ENCODE peak calls at places on chromosomes 3 and 15, in eight cellular contexts. F, R, V, K, Y, N, A and Q are unnamed samples.

GRCh38 chr3:151178208-151178845 is 24.7 kb downstream of the GPR171 start:
- DNase-seq in F (no peak), Y (no peak), N (no peak), R (no peak), V (no peak), K (no peak), A (no peak), Q (no peak)

GRCh38 chr3:115691964-115692363 is 68.7 kb downstream of the GAP43 start:
- DNase-seq in V (no peak), N (no peak), Y (no peak), R (no peak), K (no peak), F (no peak), A (no peak), Q (no peak)

GRCh38 chr3:195554458-195554857 is 11.3 kb upstream of the PPP1R2 start:
- DNase-seq in R (no peak), A (no peak), Y (no peak), V (no peak), N (no peak), F (no peak), K (no peak), Q (no peak)

GRCh38 chr15:46701347-46701746 is 1016.0 kb upstream of the SEMA6D start:
- DNase-seq in Y (no peak), K (no peak), A (no peak), F (no peak), R (no peak), V (no peak), N (no peak), Q (no peak)

GRCh38 chr3:124078978-124079911 is 87.3 kb upstream of the ROPN1 start:
- DNase-seq in V (no peak), R (peak), Y (no peak), K (no peak), F (no peak), A (peak), N (no peak), Q (peak)

GRCh38 chr3:133448478-133449122 is 48.7 kb downstream of the BFSP2 start:
- DNase-seq in N (no peak), F (no peak), R (peak), Y (no peak), V (peak), K (peak), A (no peak), Q (no peak)

GRCh38 chr15:31371520-31372240 is 45.0 kb downstream of the KLF13 start:
- DNase-seq in Y (no peak), V (no peak), K (no peak), N (no peak), F (no peak), A (no peak), R (no peak), Q (no peak)

GRCh38 chr3:38634133-38634532 is 15.4 kb downstream of the SCN5A start:
- DNase-seq in K (peak), V (no peak), F (no peak), Y (no peak), A (peak), R (no peak), N (no peak), Q (no peak)

GRCh38 chr3:127209155-127209839 is 16.4 kb downstream of the PRR23E start:
- DNase-seq in Y (no peak), N (no peak), K (peak), F (no peak), V (no peak), A (no peak), R (no peak), Q (no peak)

GRCh38 chr15:85044894-85045293 is 63.2 kb downstream of the PDE8A start:
- DNase-seq in V (no peak), R (no peak), A (no peak), K (no peak), Y (no peak), N (no peak), F (no peak), Q (no peak)

GRCh38 chr3:104879919-104880318 is 486.8 kb upstream of the ALCAM start:
- DNase-seq in N (no peak), F (no peak), A (peak), R (no peak), V (no peak), K (no peak), Y (no peak), Q (no peak)

GRCh38 chr15:58947179-58947578 is 13.7 kb upstream of the SLTM start:
- DNase-seq in F (no peak), K (no peak), A (no peak), Y (no peak), V (no peak), N (no peak), R (no peak), Q (no peak)

GRCh38 chr3:12041476-12041875 is 37.3 kb downstream of the SYN2 start:
- DNase-seq in K (no peak), F (no peak), N (no peak), R (no peak), A (no peak), Y (no peak), V (no peak), Q (no peak)

GRCh38 chr15:63255485-63255990 is 21.9 kb upstream of the APH1B start:
- DNase-seq in Y (no peak), R (no peak), V (no peak), K (peak), F (no peak), N (no peak), A (no peak), Q (no peak)

GRCh38 chr3:23916152-23916885 is 471 bp downstream of the NKIRAS1 start:
- DNase-seq in K (no peak), Y (no peak), A (no peak), F (no peak), N (no peak), V (no peak), R (no peak), Q (peak)

GRCh38 chr15:92565351-92566125 is 90.0 kb downstream of the FAM174B start:
- DNase-seq in K (no peak), A (no peak), R (no peak), N (no peak), F (no peak), V (no peak), Y (no peak), Q (no peak)

GRCh38 chr3:40885423-40885822 is 313.9 kb upstream of the CTNNB1 start:
- DNase-seq in F (no peak), A (no peak), N (peak), Y (no peak), R (no peak), K (no peak), V (peak), Q (no peak)

GRCh38 chr3:13229291-13229949 is 156.2 kb upstream of the IQSEC1 start:
- DNase-seq in K (no peak), A (peak), V (peak), R (peak), N (peak), F (no peak), Y (no peak), Q (no peak)

GRCh38 chr3:181210275-181210674 is 220.7 kb upstream of the DNAJC19 start:
- DNase-seq in K (peak), F (no peak), A (peak), Y (no peak), R (no peak), V (no peak), N (no peak), Q (no peak)

GRCh38 chr15:79157631-79158592 is 67.3 kb upstream of the RASGRF1 start:
- DNase-seq in K (no peak), R (no peak), N (no peak), V (no peak), F (no peak), A (no peak), Y (no peak), Q (no peak)

GRCh38 chr3:129560931-129561594 is 18.1 kb downstream of the H1-8 start:
- DNase-seq in R (no peak), A (peak), F (no peak), N (peak), V (no peak), Y (no peak), K (peak), Q (peak)

GRCh38 chr3:139218046-139218445 is 125.8 kb upstream of the MRPS22 start:
- DNase-seq in V (no peak), K (no peak), R (no peak), F (no peak), N (no peak), Y (no peak), A (no peak), Q (no peak)

GRCh38 chr3:151306168-151306810 is 10.3 kb downstream of the GPR87 start:
- DNase-seq in A (no peak), Y (no peak), R (no peak), K (no peak), F (no peak), V (no peak), N (no peak), Q (no peak)

GRCh38 chr15:62391565-62392262 is 226.6 kb upstream of the C2CD4B start:
- DNase-seq in Y (peak), R (peak), A (peak), V (peak), K (peak), N (peak), F (no peak), Q (peak)

GRCh38 chr15:77753238-77753873 is 120.6 kb upstream of the LINGO1 start:
- DNase-seq in V (no peak), K (peak), F (no peak), R (peak), A (peak), Y (no peak), N (no peak), Q (no peak)

GRCh38 chr3:34218706-34219105 is 420.3 kb downstream of the PDCD6IP start:
- DNase-seq in R (no peak), A (no peak), F (no peak), V (no peak), N (no peak), Y (no peak), K (no peak), Q (no peak)